ENCODE peak calls at places on chromosome 6, in ten cellular contexts. Y is H9, Z is spleen, L is fibroblast of pulmonary artery, U is foreskin fibroblast, W is nephron progenitor cell, B is astrocyte, T is cardiac fibroblast, S is choroid plexus epithelial cell, P is GM20000. C is an unnamed sample.

GRCh38 chr6:111027219-111027618 is 45.4 kb downstream of the RPF2 start:
- DNase-seq in Y (no peak), Z (no peak), L (no peak), U (no peak), W (no peak), B (no peak), T (no peak), S (no peak), P (no peak), C (peak; percentile 9)

GRCh38 chr6:116969211-116969863 is 92.3 kb downstream of the RFX6 start:
- DNase-seq in Y (no peak), Z (no peak), L (peak; percentile 64), U (peak; percentile 22), W (peak; percentile 26), B (peak; percentile 10), T (peak; percentile 73), S (peak; percentile 80), P (peak; percentile 37), C (peak; percentile 74)

GRCh38 chr6:21115111-21115510 is 478.4 kb upstream of the SOX4 start:
- DNase-seq in Y (no peak), Z (no peak), L (peak; percentile 65), U (peak; percentile 50), W (no peak), B (peak; percentile 74), T (peak; percentile 51), S (peak; percentile 75), P (no peak), C (no peak)

GRCh38 chr6:4346659-4347333 is 211.4 kb upstream of the ECI2 start:
- DNase-seq in Y (peak; percentile 25), Z (no peak), L (peak; percentile 33), U (peak; percentile 23), W (no peak), B (no peak), T (peak; percentile 47), S (peak; percentile 70), P (no peak), C (no peak)

GRCh38 chr6:133130863-133131262 is 110.3 kb upstream of the EYA4 start:
- DNase-seq in Y (no peak), Z (no peak), L (peak; percentile 32), U (no peak), W (no peak), B (peak; percentile 74), T (peak; percentile 22), S (peak; percentile 51), P (no peak), C (peak; percentile 55)

GRCh38 chr6:110877154-110877564 is 2.6 kb downstream of the AMD1 start:
- DNase-seq in Y (no peak), Z (no peak), L (no peak), U (no peak), W (peak; percentile 20), B (no peak), T (peak; percentile 13), S (peak; percentile 29), P (no peak), C (no peak)

GRCh38 chr6:163585932-163586437 is 171.5 kb downstream of the QKI start:
- DNase-seq in Y (no peak), Z (no peak), L (peak; percentile 96), U (peak; percentile 90), W (no peak), B (peak; percentile 92), T (peak; percentile 96), S (peak; percentile 95), P (no peak), C (peak; percentile 90)

GRCh38 chr6:82057846-82058554 is 189.5 kb downstream of the IBTK start:
- DNase-seq in Y (no peak), Z (no peak), L (peak; percentile 79), U (peak; percentile 80), W (no peak), B (peak; percentile 48), T (peak; percentile 55), S (peak; percentile 85), P (no peak), C (no peak)

GRCh38 chr6:2877960-2878359 is 25.1 kb downstream of the SERPINB9 start:
- DNase-seq in Y (no peak), Z (no peak), L (no peak), U (no peak), W (no peak), B (no peak), T (no peak), S (no peak), P (no peak), C (no peak)

GRCh38 chr6:49556429-49556837 is 6.0 kb downstream of the C6orf141 start:
- DNase-seq in Y (no peak), Z (no peak), L (peak; percentile 65), U (peak; percentile 75), W (no peak), B (peak; percentile 88), T (peak; percentile 75), S (peak; percentile 61), P (no peak), C (peak; percentile 95)

GRCh38 chr6:91198588-91199255 is 611.9 kb upstream of the MAP3K7 start:
- DNase-seq in Y (no peak), Z (no peak), L (no peak), U (no peak), W (no peak), B (peak; percentile 2), T (no peak), S (peak; percentile 19), P (no peak), C (peak; percentile 18)

GRCh38 chr6:55925292-55925691 is 49.9 kb upstream of the BMP5 start:
- DNase-seq in Y (no peak), Z (no peak), L (peak; percentile 84), U (peak; percentile 72), W (no peak), B (peak; percentile 89), T (peak; percentile 94), S (peak; percentile 83), P (no peak), C (peak; percentile 78)

GRCh38 chr6:143223895-143224294 is 163.2 kb downstream of the AIG1 start:
- DNase-seq in Y (no peak), Z (no peak), L (peak; percentile 52), U (peak; percentile 59), W (peak; percentile 5), B (no peak), T (peak; percentile 69), S (peak; percentile 50), P (no peak), C (no peak)

GRCh38 chr6:13535306-13535705 is 39.1 kb upstream of the SIRT5 start:
- DNase-seq in Y (no peak), Z (no peak), L (no peak), U (no peak), W (no peak), B (peak; percentile 10), T (no peak), S (no peak), P (no peak), C (no peak)

GRCh38 chr6:42025790-42026311 is 24.5 kb upstream of the TAF8 start:
- DNase-seq in Y (no peak), Z (no peak), L (no peak), U (no peak), W (no peak), B (no peak), T (no peak), S (no peak), P (no peak), C (no peak)

DNA sequence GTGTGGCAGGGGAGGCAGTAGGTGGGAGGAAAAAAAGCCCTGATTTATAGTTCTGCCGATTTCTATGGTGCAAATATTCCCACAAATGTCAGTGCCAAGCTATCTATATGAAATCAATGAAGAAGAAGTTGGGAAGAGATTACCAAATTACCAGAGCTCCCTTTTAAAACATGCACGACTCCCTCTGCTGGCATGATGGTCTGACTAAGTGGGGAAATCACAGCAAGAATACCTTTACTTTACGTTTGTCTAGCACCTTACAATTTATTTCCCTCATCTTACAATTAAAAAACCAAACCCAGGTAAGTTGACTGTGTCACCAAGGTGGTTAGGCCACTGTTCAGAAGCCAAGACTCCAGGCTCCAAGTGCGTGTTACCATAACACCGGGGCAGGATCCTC is 55.6 kb downstream of the AGPAT4 start:
- DNase-seq in Y (no peak), Z (no peak), L (no peak), U (no peak), W (no peak), B (no peak), T (peak; percentile 27), S (peak; percentile 51), P (no peak), C (no peak)
- TF ChIP-seq CTCF in Y (peak; percentile 40), Z (no peak), L (no peak), U (peak; percentile 6), W (no peak), B (no peak), T (peak; percentile 2), S (peak; percentile 54), P (no peak), C (no peak)

GRCh38 chr6:96795481-96795880 is 41.8 kb downstream of the GPR63 start:
- DNase-seq in Y (no peak), Z (no peak), L (no peak), U (no peak), W (no peak), B (no peak), T (no peak), S (no peak), P (peak; percentile 11), C (no peak)
- TF ChIP-seq CTCF in Y (no peak), Z (no peak), L (no peak), U (no peak), W (no peak), B (no peak), T (no peak), S (no peak), P (no peak), C (no peak)

GRCh38 chr6:32427934-32428474 is 11.7 kb upstream of the HLA-DRA start:
- DNase-seq in Y (no peak), Z (no peak), L (no peak), U (no peak), W (no peak), B (no peak), T (no peak), S (no peak), P (no peak), C (no peak)

GRCh38 chr6:32430179-32430578 is 9.5 kb upstream of the HLA-DRA start:
- DNase-seq in Y (no peak), Z (no peak), L (no peak), U (no peak), W (no peak), B (no peak), T (no peak), S (no peak), P (no peak), C (no peak)

GRCh38 chr6:32427218-32427617 is 12.5 kb upstream of the HLA-DRA start:
- DNase-seq in Y (no peak), Z (no peak), L (no peak), U (no peak), W (no peak), B (no peak), T (no peak), S (peak; percentile 2), P (no peak), C (no peak)

GRCh38 chr6:32431142-32431541 is 8.5 kb upstream of the HLA-DRA start:
- DNase-seq in Y (no peak), Z (no peak), L (no peak), U (no peak), W (no peak), B (no peak), T (no peak), S (no peak), P (no peak), C (no peak)

GRCh38 chr6:32432050-32432450 is 7.6 kb upstream of the HLA-DRA start:
- DNase-seq in Y (no peak), Z (no peak), L (peak; percentile 55), U (peak; percentile 5), W (no peak), B (no peak), T (peak; percentile 63), S (peak; percentile 64), P (peak; percentile 22), C (peak; percentile 35)
- TF ChIP-seq CTCF in Y (peak; percentile 74), Z (peak; percentile 55), L (peak; percentile 37), U (no peak), W (peak; percentile 52), B (peak; percentile 27), T (peak; percentile 16), S (peak; percentile 41), P (peak; percentile 5), C (peak; percentile 35)

GRCh38 chr6:34529665-34530327 is 26.3 kb downstream of the SPDEF start:
- DNase-seq in Y (no peak), Z (no peak), L (no peak), U (no peak), W (no peak), B (no peak), T (no peak), S (no peak), P (no peak), C (peak; percentile 53)
- TF ChIP-seq CTCF in Y (peak; percentile 16), Z (no peak), L (no peak), U (no peak), W (no peak), B (no peak), T (no peak), S (no peak), P (no peak), C (no peak)

C was measured in MCF 10A.